ENCODE peak calls at places on chromosome 1, in ten cellular contexts. One of them, this sample, is unnamed.

GRCh38 chr1:201221201-201221846 is 30.7 kb downstream of the IGFN1 start:
- DNase-seq in spleen: no peak
- DNase-seq in central memory CD4-positive, alpha-beta T cell: no peak
- DNase-seq in LoVo: no peak
- DNase-seq in effector memory CD8-positive, alpha-beta T cell: no peak
- DNase-seq in Caki2: no peak
- DNase-seq in NCI-H345: no peak
- DNase-seq in AML-193: no peak
- DNase-seq in CD8-positive, alpha-beta memory T cell: no peak
- DNase-seq in iris pigment epithelial cell: no peak
- DNase-seq in this sample: no peak

GRCh38 chr1:212754715-212755114 is 36.9 kb downstream of the NSL1 start:
- DNase-seq in central memory CD4-positive, alpha-beta T cell: no peak
- DNase-seq in AML-193: no peak
- DNase-seq in LoVo: no peak
- DNase-seq in CD8-positive, alpha-beta memory T cell: no peak
- DNase-seq in effector memory CD8-positive, alpha-beta T cell: no peak
- DNase-seq in NCI-H345: no peak
- DNase-seq in iris pigment epithelial cell: no peak
- DNase-seq in spleen: no peak
- DNase-seq in Caki2: no peak
- DNase-seq in this sample: no peak

GRCh38 chr1:218867941-218868656 is 305.6 kb upstream of the LYPLAL1 start:
- DNase-seq in CD8-positive, alpha-beta memory T cell: no peak
- DNase-seq in central memory CD4-positive, alpha-beta T cell: no peak
- DNase-seq in effector memory CD8-positive, alpha-beta T cell: no peak
- DNase-seq in LoVo: no peak
- DNase-seq in NCI-H345: no peak
- DNase-seq in Caki2: no peak
- DNase-seq in AML-193: no peak
- DNase-seq in iris pigment epithelial cell: peak
- DNase-seq in spleen: no peak
- DNase-seq in this sample: no peak

GRCh38 chr1:23838401-23838866 is 13.2 kb upstream of the HMGCL start:
- DNase-seq in NCI-H345: peak
- DNase-seq in LoVo: peak
- DNase-seq in CD8-positive, alpha-beta memory T cell: peak
- DNase-seq in effector memory CD8-positive, alpha-beta T cell: peak
- DNase-seq in central memory CD4-positive, alpha-beta T cell: peak
- DNase-seq in Caki2: peak
- DNase-seq in AML-193: peak
- DNase-seq in iris pigment epithelial cell: peak
- DNase-seq in spleen: peak
- DNase-seq in this sample: peak

GRCh38 chr1:150650193-150650592 is 20.8 kb upstream of the ENSA start:
- DNase-seq in central memory CD4-positive, alpha-beta T cell: no peak
- DNase-seq in LoVo: no peak
- DNase-seq in iris pigment epithelial cell: peak
- DNase-seq in NCI-H345: no peak
- DNase-seq in Caki2: no peak
- DNase-seq in effector memory CD8-positive, alpha-beta T cell: no peak
- DNase-seq in spleen: no peak
- DNase-seq in CD8-positive, alpha-beta memory T cell: no peak
- DNase-seq in AML-193: no peak
- DNase-seq in this sample: no peak

GRCh38 chr1:115679141-115679611 is 37.4 kb downstream of the VANGL1 start:
- DNase-seq in iris pigment epithelial cell: peak
- DNase-seq in CD8-positive, alpha-beta memory T cell: no peak
- DNase-seq in spleen: no peak
- DNase-seq in NCI-H345: no peak
- DNase-seq in Caki2: peak
- DNase-seq in effector memory CD8-positive, alpha-beta T cell: no peak
- DNase-seq in LoVo: no peak
- DNase-seq in AML-193: no peak
- DNase-seq in central memory CD4-positive, alpha-beta T cell: no peak
- DNase-seq in this sample: no peak

GRCh38 chr1:233639611-233640010 is 25.7 kb downstream of the KCNK1 start:
- DNase-seq in Caki2: no peak
- DNase-seq in LoVo: no peak
- DNase-seq in spleen: no peak
- DNase-seq in AML-193: no peak
- DNase-seq in effector memory CD8-positive, alpha-beta T cell: no peak
- DNase-seq in CD8-positive, alpha-beta memory T cell: no peak
- DNase-seq in central memory CD4-positive, alpha-beta T cell: no peak
- DNase-seq in iris pigment epithelial cell: peak
- DNase-seq in NCI-H345: no peak
- DNase-seq in this sample: no peak

GRCh38 chr1:9615316-9616063 is 26.8 kb downstream of the TMEM201 start:
- DNase-seq in CD8-positive, alpha-beta memory T cell: peak
- DNase-seq in Caki2: no peak
- DNase-seq in central memory CD4-positive, alpha-beta T cell: no peak
- DNase-seq in spleen: peak
- DNase-seq in iris pigment epithelial cell: peak
- DNase-seq in NCI-H345: no peak
- DNase-seq in effector memory CD8-positive, alpha-beta T cell: peak
- DNase-seq in AML-193: peak
- DNase-seq in LoVo: peak
- DNase-seq in this sample: peak

GRCh38 chr1:2438038-2438437 is 25.7 kb upstream of the PEX10 start:
- DNase-seq in spleen: no peak
- DNase-seq in LoVo: no peak
- DNase-seq in central memory CD4-positive, alpha-beta T cell: no peak
- DNase-seq in iris pigment epithelial cell: no peak
- DNase-seq in effector memory CD8-positive, alpha-beta T cell: no peak
- DNase-seq in Caki2: no peak
- DNase-seq in CD8-positive, alpha-beta memory T cell: no peak
- DNase-seq in AML-193: no peak
- DNase-seq in NCI-H345: no peak
- DNase-seq in this sample: no peak

GRCh38 chr1:151494741-151495281 is 16.4 kb upstream of the CGN start:
- DNase-seq in spleen: no peak
- DNase-seq in NCI-H345: no peak
- DNase-seq in iris pigment epithelial cell: peak
- DNase-seq in AML-193: no peak
- DNase-seq in effector memory CD8-positive, alpha-beta T cell: no peak
- DNase-seq in central memory CD4-positive, alpha-beta T cell: no peak
- DNase-seq in LoVo: peak
- DNase-seq in CD8-positive, alpha-beta memory T cell: no peak
- DNase-seq in Caki2: peak
- DNase-seq in this sample: no peak

GRCh38 chr1:209674957-209675566 is at the start of gene G0S2:
- DNase-seq in central memory CD4-positive, alpha-beta T cell: no peak
- DNase-seq in NCI-H345: peak
- DNase-seq in LoVo: no peak
- DNase-seq in effector memory CD8-positive, alpha-beta T cell: no peak
- DNase-seq in Caki2: peak
- DNase-seq in spleen: peak
- DNase-seq in AML-193: no peak
- DNase-seq in iris pigment epithelial cell: peak
- DNase-seq in CD8-positive, alpha-beta memory T cell: no peak
- DNase-seq in this sample: no peak

GRCh38 chr1:222582099-222582774 is 7.5 kb downstream of the TAF1A start:
- DNase-seq in NCI-H345: no peak
- DNase-seq in CD8-positive, alpha-beta memory T cell: no peak
- DNase-seq in AML-193: no peak
- DNase-seq in central memory CD4-positive, alpha-beta T cell: no peak
- DNase-seq in iris pigment epithelial cell: peak
- DNase-seq in effector memory CD8-positive, alpha-beta T cell: no peak
- DNase-seq in Caki2: peak
- DNase-seq in LoVo: peak
- DNase-seq in spleen: no peak
- DNase-seq in this sample: no peak

This sample was measured in activated T-helper 2 cell treated with anti-CD3 and anti-CD28 coated beads, Interferon-gamma antibody, Interleukin-2, Interleukin-4, amounts not matched to agents 10 μg/mL and 5 μg/mL and 100 μg/mL, durations not matched to agents 14 hours and 24 hours and 36 hours.